ENCODE peak calls at places on chromosomes 13 and 19, in four cellular contexts. I is ELF-1, N is Ammon's horn, M is T-helper 9 cell. R is an unnamed sample.
A peak's percentile ranks its signal among the peaks of the same experiment; 100 is the strongest.

GRCh38 chr13:46961719-46962118 is 64.9 kb upstream of the HTR2A start:
- DNase-seq in N (no peak), I (no peak), M (no peak), R (no peak)

GRCh38 chr13:40379794-40380608 is 286.4 kb downstream of the FOXO1 start:
- DNase-seq in N (no peak), I (no peak), M (no peak), R (no peak)

GRCh38 chr13:43196171-43196611 is 172.8 kb downstream of the DNAJC15 start:
- DNase-seq in M (no peak), I (no peak), N (peak; percentile 36), R (peak; percentile 7)

GRCh38 chr19:34171539-34171876 is 796 bp upstream of the LSM14A start:
- DNase-seq in N (peak; percentile 8), I (no peak), M (no peak), R (no peak)

GRCh38 chr13:41416276-41416675 is 41.1 kb upstream of the RGCC start:
- DNase-seq in I (no peak), M (no peak), N (no peak), R (no peak)

GRCh38 chr13:26377038-26377437 is 123.1 kb downstream of the CDK8 start:
- DNase-seq in I (peak; percentile 22), M (no peak), N (no peak), R (peak; percentile 6)

GRCh38 chr19:20271215-20271926 is 104.4 kb downstream of the ZNF486 start:
- DNase-seq in N (no peak), M (no peak), I (no peak), R (no peak)

GRCh38 chr13:40933508-40933907 is 85.6 kb downstream of the ELF1 start:
- DNase-seq in N (no peak), I (no peak), M (no peak), R (no peak)

GRCh38 chr13:47085346-47085745 is 188.5 kb upstream of the HTR2A start:
- DNase-seq in I (no peak), N (no peak), M (no peak), R (no peak)

GRCh38 chr19:50333737-50334617 is 4.8 kb upstream of the KCNC3 start:
- DNase-seq in I (no peak), N (peak; percentile 88), M (peak; percentile 68), R (no peak)

GRCh38 chr19:55674841-55675660 is at the start of gene EPN1:
- DNase-seq in N (peak; percentile 97), M (peak; percentile 97), I (peak; percentile 98), R (peak; percentile 92)

GRCh38 chr19:814108-815078 is 7.4 kb downstream of the PLPPR3 start:
- DNase-seq in M (no peak), I (no peak), N (no peak), R (no peak)

GRCh38 chr19:40677156-40677555 is 13.3 kb downstream of the NUMBL start:
- DNase-seq in N (no peak), M (no peak), I (no peak), R (no peak)

GRCh38 chr13:34114581-34114980 is 296.6 kb downstream of the RFC3 start:
- DNase-seq in M (no peak), I (no peak), N (no peak), R (no peak)

GRCh38 chr13:28429685-28430290 is 65.1 kb downstream of the FLT1 start:
- DNase-seq in N (no peak), M (no peak), I (peak; percentile 21), R (no peak)

GRCh38 chr13:91576590-91576989 is 178.2 kb downstream of the GPC5 start:
- DNase-seq in N (no peak), M (no peak), I (peak; percentile 36), R (no peak)

GRCh38 chr19:11984986-11985385 is 20.1 kb downstream of the ZNF763 start:
- DNase-seq in I (no peak), M (no peak), N (no peak), R (no peak)

GRCh38 chr13:112178769-112179168 is 111.8 kb downstream of the SOX1 start:
- DNase-seq in M (no peak), N (no peak), I (no peak), R (no peak)

GRCh38 chr19:53041366-53041765 is 3.2 kb upstream of the ERVV-2 start:
- DNase-seq in M (no peak), I (no peak), N (no peak), R (no peak)

GRCh38 chr19:19554074-19555023 is 16.3 kb downstream of the CILP2 start:
- DNase-seq in N (no peak), M (peak; percentile 60), I (peak; percentile 82), R (no peak)

GRCh38 chr19:48635966-48636858 is 967 bp downstream of the DBP start:
- DNase-seq in N (no peak), M (no peak), I (no peak), R (no peak)

GRCh38 chr13:73201601-73202000 is 142.8 kb downstream of the KLF5 start:
- DNase-seq in N (no peak), I (no peak), M (no peak), R (no peak)

GRCh38 chr13:51931606-51932005 is 69.8 kb downstream of the CCDC70 start:
- DNase-seq in I (no peak), M (no peak), N (no peak), R (no peak)

GRCh38 chr19:7894612-7895309 is 6.5 kb downstream of the LRRC8E start:
- DNase-seq in M (no peak), N (no peak), I (peak; percentile 79), R (no peak)

GRCh38 chr13:65907656-65908441 is 1322.3 kb downstream of the PCDH9 start:
- DNase-seq in I (no peak), M (no peak), N (no peak), R (no peak)

GRCh38 chr13:41548870-41549269 is 91.5 kb downstream of the RGCC start:
- DNase-seq in I (no peak), M (no peak), N (no peak), R (no peak)

GRCh38 chr19:38683393-38684077 is 36.1 kb downstream of the ACTN4 start:
- DNase-seq in N (no peak), I (peak; percentile 93), M (peak; percentile 59), R (no peak)

GRCh38 chr19:47644743-47645499 is 36.0 kb downstream of the BICRA start:
- DNase-seq in N (no peak), I (no peak), M (no peak), R (no peak)

GRCh38 chr13:46871557-46871956 is 25.3 kb downstream of the HTR2A start:
- DNase-seq in N (no peak), I (no peak), M (no peak), R (no peak)

GRCh38 chr13:47066261-47066660 is 169.4 kb upstream of the HTR2A start:
- DNase-seq in N (no peak), M (no peak), I (no peak), R (no peak)

GRCh38 chr19:58330458-58330857 is 3.7 kb downstream of the ZSCAN22 start:
- DNase-seq in M (no peak), I (no peak), N (peak; percentile 85), R (peak; percentile 95)

GRCh38 chr19:11054628-11055027 is 34.6 kb upstream of the LDLR start:
- DNase-seq in N (no peak), M (no peak), I (no peak), R (no peak)

GRCh38 chr13:50085063-50085462 is 69.8 kb downstream of the KCNRG start:
- DNase-seq in M (no peak), I (peak; percentile 24), N (peak; percentile 14), R (peak; percentile 69)

GRCh38 chr19:54415208-54415900 is at the start of gene TTYH1:
- DNase-seq in N (peak; percentile 68), I (peak; percentile 24), M (peak; percentile 32), R (peak; percentile 62)

GRCh38 chr13:31094331-31095015 is 67.2 kb downstream of the HSPH1 start:
- DNase-seq in M (no peak), N (no peak), I (peak; percentile 71), R (no peak)

GRCh38 chr19:49830766-49831165 is 12.7 kb downstream of the MED25 start:
- DNase-seq in I (no peak), M (no peak), N (no peak), R (no peak)

GRCh38 chr13:31929031-31929770 is 102.4 kb upstream of the FRY start:
- DNase-seq in N (no peak), M (no peak), I (no peak), R (no peak)

GRCh38 chr19:55069137-55069858 is 6.3 kb upstream of the RDH13 start:
- DNase-seq in N (no peak), M (no peak), I (peak; percentile 79), R (no peak)

GRCh38 chr13:110774490-110774889 is 61.0 kb downstream of the ING1 start:
- DNase-seq in N (no peak), I (no peak), M (no peak), R (no peak)

R was measured in globus pallidus.